ENCODE peak calls at places on chromosomes 16 and 17, in six cellular contexts. N, M, I, P, G and D are unnamed samples.

GRCh38 chr17:63433746-63434591 is 12.1 kb downstream of the CYB561 start:
- DNase-seq in N (peak), M (no peak), I (peak), P (peak), G (no peak), D (peak)

GRCh38 chr16:4776141-4776705 is 9.3 kb upstream of the ZNF500 start:
- DNase-seq in N (no peak), M (no peak), I (no peak), P (no peak), G (no peak), D (no peak)

GRCh38 chr17:51121620-51122472 is 1.2 kb upstream of the SPAG9 start:
- DNase-seq in N (peak), M (peak), I (peak), P (peak), G (peak), D (peak)

GRCh38 chr16:54694651-54695050 is 236.0 kb upstream of the IRX5 start:
- DNase-seq in N (peak), M (no peak), I (no peak), P (no peak), G (no peak), D (no peak)

GRCh38 chr16:48963306-48963705 is 318.3 kb downstream of the CBLN1 start:
- DNase-seq in N (peak), M (no peak), I (no peak), P (no peak), G (no peak), D (peak)

GRCh38 chr17:4657678-4658077 is 16.2 kb upstream of the ALOX15 start:
- DNase-seq in N (no peak), M (no peak), I (no peak), P (no peak), G (no peak), D (no peak)

GRCh38 chr16:46826618-46827017 is 4.4 kb downstream of the C16orf87 start:
- DNase-seq in N (no peak), M (no peak), I (no peak), P (peak), G (no peak), D (no peak)

GRCh38 chr16:31455601-31456314 is 3.5 kb upstream of the ARMC5 start:
- DNase-seq in N (no peak), M (no peak), I (no peak), P (no peak), G (no peak), D (no peak)

GRCh38 chr17:57144567-57144966 is 59.5 kb downstream of the AKAP1 start:
- DNase-seq in N (no peak), M (no peak), I (no peak), P (no peak), G (no peak), D (no peak)

GRCh38 chr16:27826081-27826892 is 237.2 kb downstream of the GSG1L start:
- DNase-seq in N (no peak), M (no peak), I (no peak), P (no peak), G (no peak), D (no peak)

GRCh38 chr16:12143776-12144175 is 167.2 kb downstream of the SNX29 start:
- DNase-seq in N (no peak), M (no peak), I (no peak), P (no peak), G (no peak), D (no peak)

GRCh38 chr16:81505011-81505660 is 60.5 kb downstream of the CMIP start:
- DNase-seq in N (peak), M (no peak), I (no peak), P (no peak), G (no peak), D (peak)

GRCh38 chr17:64599187-64599676 is 62.9 kb downstream of the SMURF2 start:
- DNase-seq in N (no peak), M (peak), I (no peak), P (no peak), G (no peak), D (no peak)

GRCh38 chr16:9969580-9969979 is 212.6 kb downstream of the GRIN2A start:
- DNase-seq in N (no peak), M (no peak), I (no peak), P (no peak), G (no peak), D (no peak)

GRCh38 chr16:1216296-1216619 is 8.8 kb downstream of the TPSG1 start:
- DNase-seq in N (no peak), M (no peak), I (no peak), P (no peak), G (no peak), D (no peak)

GRCh38 chr17:42177684-42178083 is 3.3 kb downstream of the KCNH4 start:
- DNase-seq in N (no peak), M (no peak), I (no peak), P (no peak), G (no peak), D (peak)

GRCh38 chr16:67939507-67940435 is 3.1 kb upstream of the PSMB10 start:
- DNase-seq in N (no peak), M (peak), I (peak), P (no peak), G (no peak), D (no peak)

GRCh38 chr16:54462151-54462651 is 175.6 kb upstream of the IRX3 start:
- DNase-seq in N (peak), M (no peak), I (no peak), P (no peak), G (no peak), D (no peak)

GRCh38 chr17:1847191-1847590 is 17.4 kb downstream of the RPA1 start:
- DNase-seq in N (no peak), M (no peak), I (no peak), P (no peak), G (no peak), D (no peak)

GRCh38 chr16:86878290-86879160 is 300.2 kb downstream of the FOXL1 start:
- DNase-seq in N (no peak), M (no peak), I (no peak), P (no peak), G (no peak), D (no peak)

GRCh38 chr16:66856801-66857200 is 12.6 kb downstream of the CA7 start:
- DNase-seq in N (no peak), M (no peak), I (no peak), P (no peak), G (no peak), D (no peak)

GRCh38 chr16:30070490-30070889 is 4.9 kb downstream of the ALDOA start:
- DNase-seq in N (no peak), M (no peak), I (no peak), P (no peak), G (no peak), D (no peak)

GRCh38 chr16:14565688-14566025 is 64.4 kb downstream of the PARN start:
- DNase-seq in N (no peak), M (no peak), I (no peak), P (no peak), G (no peak), D (no peak)

GRCh38 chr17:73231841-73232586 is 29.7 kb downstream of the CPSF4L start:
- DNase-seq in N (peak), M (peak), I (peak), P (peak), G (peak), D (peak)

GRCh38 chr16:4260360-4260759 is 12.5 kb downstream of the TFAP4 start:
- DNase-seq in N (no peak), M (no peak), I (no peak), P (no peak), G (no peak), D (peak)

GRCh38 chr16:3152273-3153076 is 17.6 kb downstream of the ZNF213 start:
- DNase-seq in N (peak), M (peak), I (peak), P (peak), G (peak), D (peak)

GRCh38 chr17:22090263-22090935 is 398.1 kb downstream of the KCNJ18 start:
- DNase-seq in N (no peak), M (no peak), I (no peak), P (no peak), G (no peak), D (no peak)

GRCh38 chr17:65823713-65824112 is 262.3 kb upstream of the AXIN2 start:
- DNase-seq in N (no peak), M (no peak), I (no peak), P (no peak), G (no peak), D (no peak)

GRCh38 chr16:48542020-48542473 is 67.9 kb downstream of the N4BP1 start:
- DNase-seq in N (peak), M (no peak), I (peak), P (no peak), G (peak), D (peak)

GRCh38 chr17:44438634-44439033 is 49.2 kb upstream of the ITGA2B start:
- DNase-seq in N (no peak), M (no peak), I (no peak), P (no peak), G (no peak), D (no peak)

GRCh38 chr17:45046536-45047125 is 4.8 kb downstream of the DCAKD start:
- DNase-seq in N (peak), M (no peak), I (no peak), P (no peak), G (peak), D (no peak)

GRCh38 chr16:15846510-15846909 is 10.3 kb downstream of the MYH11 start:
- DNase-seq in N (no peak), M (no peak), I (no peak), P (no peak), G (no peak), D (no peak)

GRCh38 chr16:80440691-80441090 is 100.1 kb upstream of the DYNLRB2 start:
- DNase-seq in N (no peak), M (no peak), I (no peak), P (no peak), G (no peak), D (no peak)

GRCh38 chr16:57732011-57732410 is 3.6 kb upstream of the KATNB1 start:
- DNase-seq in N (no peak), M (no peak), I (no peak), P (no peak), G (no peak), D (no peak)

GRCh38 chr17:81582341-81582740 is 30.2 kb upstream of the FAAP100 start:
- DNase-seq in N (no peak), M (no peak), I (no peak), P (no peak), G (no peak), D (no peak)

GRCh38 chr16:19289805-19290490 is 4.4 kb downstream of the CLEC19A start:
- DNase-seq in N (no peak), M (no peak), I (no peak), P (no peak), G (no peak), D (no peak)

GRCh38 chr16:7405166-7405565 is 72.5 kb downstream of the RBFOX1 start:
- DNase-seq in N (no peak), M (no peak), I (peak), P (no peak), G (no peak), D (no peak)

GRCh38 chr16:9900576-9900975 is 281.7 kb downstream of the GRIN2A start:
- DNase-seq in N (no peak), M (no peak), I (no peak), P (no peak), G (no peak), D (no peak)

GRCh38 chr16:49019081-49019633 is 262.5 kb downstream of the CBLN1 start:
- DNase-seq in N (no peak), M (no peak), I (no peak), P (no peak), G (no peak), D (no peak)

GRCh38 chr17:67867591-67867990 is 42.3 kb downstream of the BPTF start:
- DNase-seq in N (no peak), M (no peak), I (no peak), P (no peak), G (no peak), D (no peak)

GRCh38 chr17:67868176-67868575 is 42.9 kb downstream of the BPTF start:
- DNase-seq in N (no peak), M (no peak), I (no peak), P (no peak), G (no peak), D (no peak)

GRCh38 chr17:67863624-67864247 is 38.4 kb downstream of the BPTF start:
- DNase-seq in N (no peak), M (no peak), I (no peak), P (no peak), G (no peak), D (no peak)

GRCh38 chr17:67865438-67865837 is 40.1 kb downstream of the BPTF start:
- DNase-seq in N (no peak), M (no peak), I (no peak), P (no peak), G (no peak), D (no peak)

DNA sequence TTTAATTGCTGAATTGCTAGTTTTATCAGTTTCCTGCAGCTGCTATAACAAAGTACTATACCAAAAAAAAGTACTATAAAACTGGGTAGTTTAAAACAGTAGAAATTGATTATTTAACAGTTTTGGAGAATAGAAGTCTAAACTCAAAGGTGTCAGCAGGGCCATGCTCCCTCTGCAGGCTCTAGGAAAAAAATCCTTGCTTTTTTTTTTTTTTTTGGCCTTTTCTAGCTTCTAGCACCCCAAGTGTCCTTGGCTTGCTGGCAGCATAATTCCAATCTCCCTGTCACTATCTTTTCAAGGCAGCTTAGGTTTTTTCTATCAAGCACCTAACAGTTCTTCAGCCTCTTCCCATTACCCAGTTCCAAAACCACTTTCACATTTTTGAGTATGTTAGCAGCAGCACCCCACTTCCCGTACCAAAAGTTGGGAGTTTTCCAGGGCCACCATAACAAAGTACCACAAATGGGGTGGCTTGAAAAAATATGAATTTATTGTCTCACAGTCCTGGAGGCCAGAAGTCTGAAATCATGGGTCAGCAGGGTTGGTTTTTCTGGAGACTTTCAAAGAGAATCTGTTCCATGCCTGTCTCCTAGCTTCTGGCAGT is 37.4 kb downstream of the BPTF start:
- DNase-seq in N (no peak), M (no peak), I (no peak), P (no peak), G (no peak), D (no peak)
- H3K27ac ChIP-seq in N (no peak), M (no peak), I (no peak), P (no peak), G (no peak), D (no peak)

GRCh38 chr17:58517928-58518609 is 3.6 kb upstream of the MTMR4 start:
- DNase-seq in N (peak), M (peak), I (peak), P (peak), G (peak), D (peak)

GRCh38 chr17:58517378-58517927 is 3.0 kb upstream of the MTMR4 start:
- DNase-seq in N (no peak), M (no peak), I (no peak), P (no peak), G (peak), D (no peak)

GRCh38 chr17:58515286-58515685 is 848 bp upstream of the MTMR4 start:
- DNase-seq in N (no peak), M (no peak), I (no peak), P (no peak), G (no peak), D (no peak)

GRCh38 chr17:58514795-58515157 is 338 bp upstream of the MTMR4 start:
- DNase-seq in N (no peak), M (no peak), I (no peak), P (no peak), G (no peak), D (no peak)

DNA sequence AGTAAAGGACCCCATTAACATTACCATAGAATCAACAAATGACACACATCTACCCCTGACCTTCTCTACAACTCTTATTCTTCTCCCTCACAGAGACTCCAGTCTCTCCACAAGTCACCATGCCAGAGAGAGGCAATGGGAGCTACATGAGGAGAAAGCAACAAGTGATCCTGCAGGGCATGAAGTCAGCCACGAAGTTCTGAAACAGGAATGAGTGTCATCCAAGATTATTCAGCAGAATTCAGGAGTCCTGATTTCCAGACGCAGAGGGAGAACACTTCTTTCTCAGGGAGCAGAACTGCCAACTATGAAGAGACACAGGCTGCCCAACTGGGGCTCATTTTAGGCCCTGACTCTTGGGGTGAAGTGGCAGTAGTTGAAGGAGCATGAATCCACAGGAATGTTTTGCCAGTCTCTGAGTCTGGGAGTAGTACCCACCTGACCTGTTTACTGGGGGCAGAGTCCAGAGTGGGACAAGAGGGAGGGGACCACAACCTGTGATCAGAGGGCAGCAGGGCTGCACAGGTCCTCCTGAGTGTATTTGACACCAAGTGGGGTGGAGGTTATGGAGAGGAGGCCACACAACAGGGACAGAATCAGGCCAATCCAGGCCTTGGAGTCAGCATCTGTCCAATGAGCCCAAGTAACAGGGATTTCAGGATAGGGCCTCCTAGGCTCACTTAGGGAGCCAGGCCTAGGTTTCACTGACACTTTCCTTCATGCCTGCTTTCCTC is 2.4 kb upstream of the MTMR4 start:
- DNase-seq in N (no peak), M (no peak), I (no peak), P (no peak), G (no peak), D (no peak)
- TF ChIP-seq CTCF in N (no peak), M (no peak), I (no peak), P (no peak), G (no peak), D (no peak)

DNA sequence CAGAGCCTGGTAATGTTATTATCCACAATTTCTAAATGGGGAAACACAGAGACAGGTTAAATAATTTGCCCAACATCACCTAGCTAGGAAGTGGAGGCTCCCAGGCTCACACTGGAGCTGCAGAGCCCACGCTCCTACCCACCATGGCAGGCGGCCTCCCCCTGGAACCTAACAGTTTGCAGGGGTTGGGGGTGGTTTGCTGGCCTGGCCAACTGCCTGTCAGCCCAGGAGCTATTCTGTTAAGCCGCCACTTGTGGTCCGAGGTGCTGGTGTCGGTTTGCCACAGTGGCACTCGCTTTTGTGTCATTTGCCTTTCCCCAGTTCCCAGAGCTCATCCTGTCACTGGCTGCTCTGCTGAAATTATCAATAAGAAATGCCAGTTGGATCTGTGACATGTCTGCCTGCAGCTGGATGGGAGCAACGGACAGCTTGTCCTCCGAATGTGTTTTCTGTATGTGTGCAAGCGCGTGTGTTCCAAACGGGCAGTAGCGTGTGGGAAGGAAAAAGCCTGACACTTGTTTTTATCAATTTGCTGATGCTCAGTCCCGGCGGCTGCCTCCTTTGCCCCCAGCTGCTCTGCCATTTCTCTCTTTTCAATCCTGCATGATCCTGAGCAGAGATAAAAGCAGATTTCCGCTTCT is 3.8 kb downstream of the PRCD start:
- DNase-seq in N (no peak), M (no peak), I (no peak), P (no peak), G (no peak), D (no peak)
- H3K27ac ChIP-seq in N (no peak), M (no peak), I (no peak), P (no peak), G (no peak), D (peak)

GRCh38 chr17:67942810-67943209 is 53.5 kb downstream of the C17orf58 start:
- DNase-seq in N (no peak), M (no peak), I (no peak), P (no peak), G (peak), D (no peak)
- TF ChIP-seq CTCF in N (peak), M (peak), I (peak), P (peak), G (peak), D (peak)

DNA sequence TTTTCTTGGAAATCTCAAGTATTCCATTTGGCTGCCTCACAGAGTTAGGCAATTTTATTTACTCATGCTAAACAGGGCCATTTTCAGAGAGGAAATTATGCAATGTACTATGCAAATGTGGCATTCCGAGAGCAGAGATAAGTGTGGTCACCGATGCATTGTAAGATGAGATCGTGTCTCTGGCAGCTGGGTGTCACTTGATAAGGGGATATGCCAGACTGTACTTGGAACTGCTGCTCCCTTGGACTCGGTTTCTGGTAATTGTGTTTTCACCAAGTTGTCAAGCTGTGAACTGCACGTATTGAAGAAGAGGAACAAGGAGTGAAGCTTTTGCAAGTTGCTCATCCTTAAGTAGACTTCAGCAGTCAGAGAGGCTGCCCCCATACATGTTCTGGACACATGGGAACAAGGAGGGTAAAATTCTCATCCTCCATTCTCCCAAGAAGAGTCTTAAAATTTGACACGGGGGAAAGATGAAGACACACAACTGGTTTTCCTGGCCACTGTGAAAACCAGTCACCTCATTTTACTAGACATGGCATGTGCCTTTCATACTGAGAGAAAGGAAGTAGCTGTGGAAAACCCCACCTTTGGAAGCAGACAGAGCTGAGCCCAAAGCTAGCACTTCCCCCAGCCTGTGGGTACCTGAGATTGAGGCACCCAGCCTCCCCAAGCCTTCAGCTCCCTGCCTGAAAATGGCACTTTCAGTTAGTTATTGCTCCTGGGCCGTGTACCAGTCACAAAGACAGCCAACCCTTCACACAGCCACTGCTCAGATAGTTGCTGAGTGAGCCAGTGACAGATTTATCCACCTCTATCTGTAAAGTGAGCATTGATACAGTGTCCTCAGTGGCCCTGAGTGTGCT is 150.7 kb downstream of the SOCS1 start:
- DNase-seq in N (peak), M (no peak), I (no peak), P (peak), G (no peak), D (peak)
- H3K27ac ChIP-seq in N (no peak), M (no peak), I (no peak), P (peak), G (no peak), D (peak)

GRCh38 chr17:40621558-40621957 is 26.1 kb downstream of the SMARCE1 start:
- DNase-seq in N (no peak), M (no peak), I (no peak), P (peak), G (no peak), D (no peak)
- TF ChIP-seq CTCF in N (no peak), M (no peak), I (no peak), P (no peak), G (no peak), D (no peak)

GRCh38 chr17:76585649-76586593 is at the start of gene ST6GALNAC2:
- DNase-seq in N (peak), M (peak), I (peak), P (no peak), G (peak), D (peak)
- H3K27ac ChIP-seq in N (peak), M (no peak), I (peak), P (no peak), G (peak), D (peak)